ENCODE peak calls at places on chromosomes 7 and 10, in five cellular contexts. Q, J, M, T and X are unnamed samples.

GRCh38 chr10:55398463-55398862 is 597.4 kb upstream of the PCDH15 start:
- DNase-seq in T (no peak), M (no peak), J (no peak), Q (no peak), X (no peak)

GRCh38 chr7:107659666-107660065 is 962 bp upstream of the SLC26A4 start:
- DNase-seq in J (peak; percentile 63), Q (no peak), T (no peak), M (no peak), X (no peak)

GRCh38 chr10:127695431-127695830 is 41.6 kb upstream of the FOXI2 start:
- DNase-seq in Q (no peak), T (no peak), J (no peak), M (no peak), X (no peak)

GRCh38 chr10:62306663-62307062 is 38.0 kb upstream of the RTKN2 start:
- DNase-seq in M (no peak), J (no peak), Q (no peak), T (no peak), X (no peak)

GRCh38 chr10:97689637-97690036 is 2.6 kb upstream of the AVPI1 start:
- DNase-seq in T (no peak), M (no peak), Q (no peak), J (peak; percentile 78), X (no peak)

GRCh38 chr10:102644646-102645387 is 538 bp downstream of the TRIM8 start:
- DNase-seq in M (peak; percentile 93), J (no peak), Q (no peak), T (peak; percentile 64), X (no peak)

GRCh38 chr10:100341953-100342626 is 4.9 kb upstream of the SCD start:
- DNase-seq in J (peak; percentile 70), T (peak; percentile 66), M (peak; percentile 75), Q (peak; percentile 70), X (no peak)

GRCh38 chr10:125158528-125159485 is 1.6 kb downstream of the CTBP2 start:
- DNase-seq in M (peak; percentile 30), J (peak; percentile 69), T (peak; percentile 77), Q (no peak), X (no peak)

GRCh38 chr7:3164363-3164762 is 120.7 kb upstream of the CARD11 start:
- DNase-seq in T (no peak), M (no peak), J (no peak), Q (no peak), X (no peak)

GRCh38 chr10:132726951-132727350 is 59.0 kb downstream of the NKX6-2 start:
- DNase-seq in J (no peak), M (no peak), T (no peak), Q (no peak), X (no peak)

GRCh38 chr7:44757311-44757710 is 8.7 kb downstream of the ZMIZ2 start:
- DNase-seq in M (peak; percentile 82), J (peak; percentile 9), T (no peak), Q (no peak), X (no peak)